ENCODE peak calls at places on chromosomes 3 and 15, in six cellular contexts. L is AML-193; W is stimulated activated CD8-positive, alpha-beta memory T cell treated with anti-CD3 and anti-CD28 coated beads, Interleukin-2, amount 100 ng/mL, for 48 hours; Q is stimulated activated CD4-positive, alpha-beta T cell treated with anti-CD3 and anti-CD28 coated beads, Interleukin-1b, Interleukin-23, amount 100 ng/mL, for 48 hours; Y is activated CD8-positive, alpha-beta memory T cell treated with anti-CD3 and anti-CD28 coated beads, Interleukin-2, amount 50 U/mL, for 4 hours; K is A549. M is an unnamed sample.

GRCh38 chr3:13060341-13060910 is 12.8 kb downstream of the IQSEC1 start:
- DNase-seq in Y (no peak), L (no peak), K (no peak), W (no peak), Q (no peak), M (no peak)

GRCh38 chr15:94670436-94671034 is 439.2 kb downstream of the MCTP2 start:
- DNase-seq in Y (no peak), Q (no peak), W (no peak), K (peak; percentile 38), L (peak; percentile 26), M (no peak)

GRCh38 chr3:58497074-58497473 is 5.2 kb downstream of the KCTD6 start:
- DNase-seq in Q (no peak), W (no peak), Y (no peak), K (no peak), L (no peak), M (no peak)

GRCh38 chr3:194985031-194985578 is 285.9 kb downstream of the XXYLT1 start:
- DNase-seq in W (no peak), K (no peak), Q (no peak), L (no peak), Y (no peak), M (peak; percentile 71)

GRCh38 chr3:177968891-177969290 is 567.3 kb upstream of the KCNMB2 start:
- DNase-seq in K (peak; percentile 29), Q (no peak), W (no peak), Y (no peak), L (no peak), M (no peak)

GRCh38 chr3:49787182-49787464 is 781 bp upstream of the IP6K1 start:
- DNase-seq in Y (no peak), W (no peak), Q (no peak), K (no peak), L (no peak), M (no peak)

GRCh38 chr3:51896607-51897305 is 6.4 kb downstream of the IQCF1 start:
- DNase-seq in L (no peak), Y (no peak), W (no peak), K (no peak), Q (no peak), M (no peak)

GRCh38 chr3:181728470-181728869 is 16.7 kb downstream of the SOX2 start:
- DNase-seq in K (no peak), Q (no peak), Y (no peak), L (no peak), W (no peak), M (no peak)

GRCh38 chr3:11379824-11380281 is 107.7 kb downstream of the ATG7 start:
- DNase-seq in L (no peak), W (no peak), Y (no peak), K (no peak), Q (no peak), M (no peak)

GRCh38 chr15:25691544-25692430 is 171.3 kb downstream of the ATP10A start:
- DNase-seq in W (no peak), K (no peak), Q (no peak), L (no peak), Y (no peak), M (no peak)

GRCh38 chr3:48546203-48546829 is 10.3 kb downstream of the PFKFB4 start:
- DNase-seq in W (no peak), K (no peak), Y (no peak), Q (no peak), L (no peak), M (no peak)

GRCh38 chr15:98169551-98169950 is 209.0 kb downstream of the ARRDC4 start:
- DNase-seq in Q (peak; percentile 7), L (no peak), K (no peak), W (no peak), Y (no peak), M (no peak)

GRCh38 chr3:179811321-179812095 is 158.7 kb downstream of the USP13 start:
- DNase-seq in W (no peak), K (peak; percentile 68), Y (no peak), Q (no peak), L (peak; percentile 93), M (no peak)

GRCh38 chr3:129461022-129461421 is 21.0 kb downstream of the IFT122 start:
- DNase-seq in K (no peak), Q (no peak), Y (no peak), W (no peak), L (no peak), M (no peak)

GRCh38 chr3:99579246-99579645 is 59.1 kb upstream of the COL8A1 start:
- DNase-seq in L (no peak), Q (no peak), K (no peak), W (no peak), Y (no peak), M (no peak)

GRCh38 chr3:175911937-175912336 is 1052.8 kb downstream of the NAALADL2 start:
- DNase-seq in Q (no peak), W (no peak), L (no peak), K (no peak), Y (no peak), M (no peak)

GRCh38 chr3:100141576-100141975 is 27.3 kb upstream of the FILIP1L start:
- DNase-seq in W (no peak), L (no peak), Q (no peak), K (no peak), Y (no peak), M (no peak)

GRCh38 chr3:99384596-99384995 is 253.8 kb upstream of the COL8A1 start:
- DNase-seq in Y (no peak), L (no peak), K (no peak), W (no peak), Q (no peak), M (no peak)

M was measured in CD14-positive monocyte.